ENCODE peak calls at places on chromosomes 7 and 10, in nine cellular contexts. One of them, this sample, is unnamed.

GRCh38 chr10:34157501-34157900 is 657.6 kb downstream of the PARD3 start:
- DNase-seq in GM06990: no peak
- DNase-seq in WERI-Rb-1: no peak
- DNase-seq in heart left ventricle: no peak
- DNase-seq in HCT116: no peak
- DNase-seq in upper lobe of right lung: no peak
- DNase-seq in IMR-90: peak; percentile 45
- DNase-seq in PC-9: no peak
- DNase-seq in CD8-positive, alpha-beta memory T cell: no peak
- DNase-seq in this sample: no peak

GRCh38 chr7:146090023-146090645 is 26.5 kb upstream of the CNTNAP2 start:
- DNase-seq in GM06990: peak; percentile 3
- DNase-seq in WERI-Rb-1: no peak
- DNase-seq in PC-9: peak; percentile 15
- DNase-seq in heart left ventricle: no peak
- DNase-seq in upper lobe of right lung: no peak
- DNase-seq in CD8-positive, alpha-beta memory T cell: no peak
- DNase-seq in IMR-90: no peak
- DNase-seq in HCT116: peak; percentile 10
- DNase-seq in this sample: no peak

GRCh38 chr7:26574476-26574875 is 282.8 kb downstream of the SNX10 start:
- DNase-seq in HCT116: no peak
- DNase-seq in IMR-90: no peak
- DNase-seq in GM06990: no peak
- DNase-seq in WERI-Rb-1: no peak
- DNase-seq in heart left ventricle: no peak
- DNase-seq in upper lobe of right lung: no peak
- DNase-seq in PC-9: peak; percentile 18
- DNase-seq in CD8-positive, alpha-beta memory T cell: no peak
- DNase-seq in this sample: no peak

GRCh38 chr7:111833461-111833860 is 271.2 kb upstream of the IMMP2L start:
- DNase-seq in CD8-positive, alpha-beta memory T cell: no peak
- DNase-seq in HCT116: no peak
- DNase-seq in PC-9: no peak
- DNase-seq in upper lobe of right lung: no peak
- DNase-seq in GM06990: no peak
- DNase-seq in IMR-90: peak; percentile 11
- DNase-seq in heart left ventricle: no peak
- DNase-seq in WERI-Rb-1: no peak
- DNase-seq in this sample: no peak

GRCh38 chr7:3597243-3597642 is 296.2 kb downstream of the SDK1 start:
- DNase-seq in heart left ventricle: no peak
- DNase-seq in IMR-90: no peak
- DNase-seq in GM06990: peak; percentile 28
- DNase-seq in HCT116: no peak
- DNase-seq in upper lobe of right lung: no peak
- DNase-seq in PC-9: no peak
- DNase-seq in CD8-positive, alpha-beta memory T cell: no peak
- DNase-seq in WERI-Rb-1: no peak
- DNase-seq in this sample: no peak

GRCh38 chr10:122181055-122181732 is 89.9 kb upstream of the BTBD16 start:
- DNase-seq in heart left ventricle: no peak
- DNase-seq in upper lobe of right lung: no peak
- DNase-seq in GM06990: no peak
- DNase-seq in IMR-90: peak; percentile 77
- DNase-seq in WERI-Rb-1: no peak
- DNase-seq in HCT116: no peak
- DNase-seq in PC-9: no peak
- DNase-seq in CD8-positive, alpha-beta memory T cell: no peak
- DNase-seq in this sample: no peak

GRCh38 chr7:116687801-116688201 is 15.8 kb downstream of the MET start:
- DNase-seq in PC-9: peak; percentile 59
- DNase-seq in heart left ventricle: no peak
- DNase-seq in CD8-positive, alpha-beta memory T cell: no peak
- DNase-seq in HCT116: peak; percentile 73
- DNase-seq in upper lobe of right lung: no peak
- DNase-seq in WERI-Rb-1: no peak
- DNase-seq in GM06990: no peak
- DNase-seq in IMR-90: peak; percentile 83
- DNase-seq in this sample: no peak

GRCh38 chr10:60296073-60296472 is 93.6 kb downstream of the ANK3 start:
- DNase-seq in CD8-positive, alpha-beta memory T cell: no peak
- DNase-seq in WERI-Rb-1: no peak
- DNase-seq in heart left ventricle: no peak
- DNase-seq in PC-9: no peak
- DNase-seq in upper lobe of right lung: no peak
- DNase-seq in IMR-90: no peak
- DNase-seq in GM06990: no peak
- DNase-seq in HCT116: no peak
- DNase-seq in this sample: no peak

GRCh38 chr10:110460111-110460809 is 37.4 kb upstream of the DUSP5 start:
- DNase-seq in CD8-positive, alpha-beta memory T cell: peak; percentile 20
- DNase-seq in IMR-90: peak; percentile 34
- DNase-seq in WERI-Rb-1: no peak
- DNase-seq in upper lobe of right lung: no peak
- DNase-seq in GM06990: peak; percentile 47
- DNase-seq in heart left ventricle: peak; percentile 49
- DNase-seq in HCT116: no peak
- DNase-seq in PC-9: peak; percentile 69
- DNase-seq in this sample: peak; percentile 45

GRCh38 chr10:24331457-24331856 is 122.5 kb downstream of the KIAA1217 start:
- DNase-seq in GM06990: no peak
- DNase-seq in upper lobe of right lung: no peak
- DNase-seq in HCT116: no peak
- DNase-seq in WERI-Rb-1: no peak
- DNase-seq in PC-9: peak; percentile 73
- DNase-seq in CD8-positive, alpha-beta memory T cell: no peak
- DNase-seq in IMR-90: peak; percentile 35
- DNase-seq in heart left ventricle: peak; percentile 63
- DNase-seq in this sample: no peak

GRCh38 chr10:110208614-110209398 is 1.4 kb downstream of the MXI1 start:
- DNase-seq in HCT116: no peak
- DNase-seq in PC-9: no peak
- DNase-seq in WERI-Rb-1: peak; percentile 25
- DNase-seq in heart left ventricle: peak; percentile 59
- DNase-seq in GM06990: peak; percentile 29
- DNase-seq in CD8-positive, alpha-beta memory T cell: peak; percentile 45
- DNase-seq in upper lobe of right lung: peak; percentile 64
- DNase-seq in IMR-90: peak; percentile 46
- DNase-seq in this sample: peak; percentile 51

GRCh38 chr7:12152196-12152918 is 58.7 kb upstream of the TMEM106B start:
- DNase-seq in HCT116: no peak
- DNase-seq in GM06990: no peak
- DNase-seq in PC-9: no peak
- DNase-seq in upper lobe of right lung: no peak
- DNase-seq in IMR-90: no peak
- DNase-seq in WERI-Rb-1: no peak
- DNase-seq in CD8-positive, alpha-beta memory T cell: no peak
- DNase-seq in heart left ventricle: no peak
- DNase-seq in this sample: peak; percentile 25

GRCh38 chr7:95596183-95597135 is at the start of gene PDK4:
- DNase-seq in GM06990: no peak
- DNase-seq in HCT116: peak; percentile 51
- DNase-seq in WERI-Rb-1: peak; percentile 37
- DNase-seq in IMR-90: peak; percentile 40
- DNase-seq in heart left ventricle: peak; percentile 97
- DNase-seq in upper lobe of right lung: peak; percentile 96
- DNase-seq in PC-9: peak; percentile 84
- DNase-seq in CD8-positive, alpha-beta memory T cell: no peak
- DNase-seq in this sample: peak; percentile 22

GRCh38 chr7:101650579-101651081 is 21.5 kb upstream of the MYL10 start:
- DNase-seq in HCT116: no peak
- DNase-seq in upper lobe of right lung: no peak
- DNase-seq in GM06990: no peak
- DNase-seq in IMR-90: no peak
- DNase-seq in CD8-positive, alpha-beta memory T cell: no peak
- DNase-seq in heart left ventricle: no peak
- DNase-seq in PC-9: no peak
- DNase-seq in WERI-Rb-1: no peak
- DNase-seq in this sample: no peak

GRCh38 chr7:12490105-12490688 is 80.3 kb upstream of the SCIN start:
- DNase-seq in IMR-90: peak; percentile 36
- DNase-seq in WERI-Rb-1: no peak
- DNase-seq in GM06990: no peak
- DNase-seq in upper lobe of right lung: no peak
- DNase-seq in heart left ventricle: no peak
- DNase-seq in PC-9: no peak
- DNase-seq in HCT116: peak; percentile 29
- DNase-seq in CD8-positive, alpha-beta memory T cell: no peak
- DNase-seq in this sample: no peak

GRCh38 chr10:1368772-1369171 is 312.6 kb downstream of the WDR37 start:
- DNase-seq in WERI-Rb-1: peak; percentile 15
- DNase-seq in GM06990: no peak
- DNase-seq in CD8-positive, alpha-beta memory T cell: no peak
- DNase-seq in HCT116: peak; percentile 45
- DNase-seq in upper lobe of right lung: no peak
- DNase-seq in heart left ventricle: no peak
- DNase-seq in IMR-90: no peak
- DNase-seq in PC-9: peak; percentile 3
- DNase-seq in this sample: peak; percentile 70

GRCh38 chr7:22216832-22217475 is 140.0 kb downstream of the RAPGEF5 start:
- DNase-seq in heart left ventricle: no peak
- DNase-seq in CD8-positive, alpha-beta memory T cell: no peak
- DNase-seq in HCT116: no peak
- DNase-seq in upper lobe of right lung: no peak
- DNase-seq in WERI-Rb-1: no peak
- DNase-seq in IMR-90: no peak
- DNase-seq in PC-9: no peak
- DNase-seq in GM06990: no peak
- DNase-seq in this sample: no peak

GRCh38 chr10:120423350-120424197 is 33.5 kb upstream of the PLPP4 start:
- DNase-seq in IMR-90: peak; percentile 13
- DNase-seq in CD8-positive, alpha-beta memory T cell: no peak
- DNase-seq in heart left ventricle: no peak
- DNase-seq in PC-9: peak; percentile 1
- DNase-seq in HCT116: peak; percentile 42
- DNase-seq in upper lobe of right lung: peak; percentile 65
- DNase-seq in GM06990: no peak
- DNase-seq in WERI-Rb-1: peak; percentile 51
- DNase-seq in this sample: peak; percentile 59

DNA sequence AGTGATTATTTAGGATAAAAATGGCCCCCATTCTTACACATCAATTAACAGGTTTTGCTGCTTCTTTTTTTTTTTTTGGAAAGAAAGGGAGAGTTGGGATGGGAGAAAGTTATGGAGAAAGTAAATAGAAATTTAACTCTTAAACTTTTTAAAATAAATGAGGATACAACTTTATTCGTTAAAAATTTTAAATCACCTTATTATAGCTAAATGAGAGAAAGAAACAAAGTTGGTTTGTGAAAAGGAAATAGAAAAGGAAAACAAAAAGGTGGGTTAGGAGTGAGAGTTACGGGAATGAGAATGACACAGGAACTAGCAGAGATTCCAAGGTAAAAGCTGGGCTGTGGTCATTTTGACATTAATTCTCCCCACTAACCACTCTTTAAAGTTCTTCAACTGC is 34.9 kb downstream of the LMOD2 start:
- DNase-seq in IMR-90: no peak
- DNase-seq in upper lobe of right lung: no peak
- DNase-seq in WERI-Rb-1: no peak
- DNase-seq in CD8-positive, alpha-beta memory T cell: no peak
- DNase-seq in PC-9: no peak
- DNase-seq in HCT116: no peak
- DNase-seq in GM06990: no peak
- DNase-seq in heart left ventricle: no peak
- DNase-seq in this sample: no peak
- H3K36me3 ChIP-seq in IMR-90: peaks cover 10% of the 10 kb centered on the region
- H3K36me3 ChIP-seq in upper lobe of right lung: peaks cover 82% of the 10 kb centered on the region
- H3K36me3 ChIP-seq in WERI-Rb-1: peaks cover 45% of the 10 kb centered on the region
- H3K36me3 ChIP-seq in CD8-positive, alpha-beta memory T cell: peaks cover 24% of the 10 kb centered on the region
- H3K36me3 ChIP-seq in PC-9: peaks cover 40% of the 10 kb centered on the region
- H3K36me3 ChIP-seq in HCT116: peaks cover 7% of the 10 kb centered on the region
- H3K36me3 ChIP-seq in GM06990: peaks cover 3% of the 10 kb centered on the region
- H3K36me3 ChIP-seq in heart left ventricle: peaks cover 5% of the 10 kb centered on the region
- H3K36me3 ChIP-seq in this sample: peaks cover 29% of the 10 kb centered on the region

GRCh38 chr7:65387893-65388292 is 14.2 kb downstream of the ZNF92 start:
- DNase-seq in PC-9: no peak
- DNase-seq in HCT116: no peak
- DNase-seq in CD8-positive, alpha-beta memory T cell: no peak
- DNase-seq in IMR-90: no peak
- DNase-seq in WERI-Rb-1: no peak
- DNase-seq in GM06990: peak; percentile 13
- DNase-seq in upper lobe of right lung: no peak
- DNase-seq in heart left ventricle: no peak
- DNase-seq in this sample: no peak

DNA sequence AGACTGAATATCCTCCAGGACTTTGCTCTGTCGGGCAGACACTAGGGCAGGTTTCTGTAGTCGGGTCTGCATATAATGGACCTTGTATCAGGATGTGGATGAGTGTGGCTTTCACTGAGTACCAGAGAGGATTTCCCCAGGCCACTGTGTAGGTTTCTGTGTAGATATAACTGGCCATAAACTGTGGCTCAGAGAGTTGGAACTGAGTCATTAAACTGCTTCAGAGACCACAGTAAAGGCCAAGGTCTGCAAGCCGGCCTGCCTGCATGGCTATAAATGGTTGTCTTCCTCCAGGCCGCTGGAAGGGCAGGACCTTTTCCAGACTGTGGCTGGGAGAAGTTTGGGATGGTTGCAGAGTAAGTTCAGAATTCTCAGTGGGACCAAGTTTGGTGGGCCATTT is 16.9 kb downstream of the ZNF92 start:
- DNase-seq in IMR-90: no peak
- DNase-seq in heart left ventricle: no peak
- DNase-seq in HCT116: no peak
- DNase-seq in upper lobe of right lung: no peak
- DNase-seq in PC-9: no peak
- DNase-seq in GM06990: peak; percentile 10
- DNase-seq in CD8-positive, alpha-beta memory T cell: no peak
- DNase-seq in WERI-Rb-1: no peak
- DNase-seq in this sample: no peak
- H3K36me3 ChIP-seq in IMR-90: peaks cover 9% of the 10 kb centered on the region
- H3K36me3 ChIP-seq in heart left ventricle: no peaks in the 10 kb centered on the region
- H3K36me3 ChIP-seq in HCT116: peaks cover 10% of the 10 kb centered on the region
- H3K36me3 ChIP-seq in upper lobe of right lung: peaks cover 7% of the 10 kb centered on the region
- H3K36me3 ChIP-seq in PC-9: peaks cover 9% of the 10 kb centered on the region
- H3K36me3 ChIP-seq in GM06990: peaks cover 9% of the 10 kb centered on the region
- H3K36me3 ChIP-seq in CD8-positive, alpha-beta memory T cell: peaks cover 7% of the 10 kb centered on the region
- H3K36me3 ChIP-seq in WERI-Rb-1: peaks cover 60% of the 10 kb centered on the region
- H3K36me3 ChIP-seq in this sample: peaks cover 45% of the 10 kb centered on the region

DNA sequence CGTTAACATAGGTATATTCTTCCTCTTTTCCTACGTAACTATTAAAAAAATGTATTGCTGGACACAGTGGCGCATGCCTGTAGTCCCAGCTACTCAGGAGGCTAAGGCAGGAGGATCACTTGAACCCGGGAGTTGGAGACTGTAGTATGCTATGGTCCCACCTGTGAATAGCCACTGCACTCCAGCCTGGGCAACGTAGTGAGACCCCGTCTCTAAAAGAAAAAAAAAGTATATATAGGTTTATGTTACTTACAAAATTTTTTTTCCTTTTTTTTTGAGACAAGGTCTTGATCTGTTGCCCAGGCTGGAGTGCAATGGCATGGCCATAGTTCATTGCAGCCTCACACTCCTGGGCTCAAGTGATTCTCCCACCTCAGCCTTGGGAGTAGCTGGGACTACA is 5.6 kb downstream of the NUB1 start:
- DNase-seq in upper lobe of right lung: no peak
- DNase-seq in HCT116: no peak
- DNase-seq in heart left ventricle: no peak
- DNase-seq in CD8-positive, alpha-beta memory T cell: no peak
- DNase-seq in WERI-Rb-1: no peak
- DNase-seq in PC-9: no peak
- DNase-seq in IMR-90: no peak
- DNase-seq in GM06990: no peak
- DNase-seq in this sample: no peak
- H3K36me3 ChIP-seq in upper lobe of right lung: peaks cover 49% of the 10 kb centered on the region
- H3K36me3 ChIP-seq in HCT116: peaks cover 6% of the 10 kb centered on the region
- H3K36me3 ChIP-seq in heart left ventricle: peaks cover 5% of the 10 kb centered on the region
- H3K36me3 ChIP-seq in CD8-positive, alpha-beta memory T cell: peaks cover 35% of the 10 kb centered on the region
- H3K36me3 ChIP-seq in WERI-Rb-1: peaks cover 59% of the 10 kb centered on the region
- H3K36me3 ChIP-seq in PC-9: peaks cover 37% of the 10 kb centered on the region
- H3K36me3 ChIP-seq in IMR-90: peaks cover 37% of the 10 kb centered on the region
- H3K36me3 ChIP-seq in GM06990: peaks cover 6% of the 10 kb centered on the region
- H3K36me3 ChIP-seq in this sample: peaks cover 25% of the 10 kb centered on the region

GRCh38 chr10:16700331-16700730 is 116.9 kb downstream of the RSU1 start:
- DNase-seq in HCT116: no peak
- DNase-seq in GM06990: no peak
- DNase-seq in upper lobe of right lung: no peak
- DNase-seq in PC-9: no peak
- DNase-seq in CD8-positive, alpha-beta memory T cell: no peak
- DNase-seq in IMR-90: no peak
- DNase-seq in heart left ventricle: no peak
- DNase-seq in WERI-Rb-1: no peak
- DNase-seq in this sample: no peak
- H3K36me3 ChIP-seq in HCT116: no peaks in the 10 kb centered on the region
- H3K36me3 ChIP-seq in GM06990: no peaks in the 10 kb centered on the region
- H3K36me3 ChIP-seq in upper lobe of right lung: no peaks in the 10 kb centered on the region
- H3K36me3 ChIP-seq in PC-9: no peaks in the 10 kb centered on the region
- H3K36me3 ChIP-seq in CD8-positive, alpha-beta memory T cell: no peaks in the 10 kb centered on the region
- H3K36me3 ChIP-seq in IMR-90: no peaks in the 10 kb centered on the region
- H3K36me3 ChIP-seq in heart left ventricle: no peaks in the 10 kb centered on the region
- H3K36me3 ChIP-seq in WERI-Rb-1: no peaks in the 10 kb centered on the region
- H3K36me3 ChIP-seq in this sample: no peaks in the 10 kb centered on the region